ENCODE peak calls at places on chromosomes 1 and 21, in seven cellular contexts. One of them, this sample, is unnamed.

GRCh38 chr1:117130526-117130925 is 9.0 kb upstream of the TRIM45 start:
- DNase-seq in caudate nucleus: no peak
- DNase-seq in fibroblast of mammary gland: no peak
- DNase-seq in CD8-positive, alpha-beta T cell: no peak
- DNase-seq in NCI-H1092: no peak
- DNase-seq in left cardiac atrium: no peak
- DNase-seq in NAMALWA: no peak
- DNase-seq in this sample: no peak

GRCh38 chr21:40631201-40631600 is 215.8 kb downstream of the DSCAM start:
- DNase-seq in caudate nucleus: no peak
- DNase-seq in CD8-positive, alpha-beta T cell: no peak
- DNase-seq in NCI-H1092: no peak
- DNase-seq in left cardiac atrium: no peak
- DNase-seq in fibroblast of mammary gland: no peak
- DNase-seq in NAMALWA: no peak
- DNase-seq in this sample: no peak

GRCh38 chr21:20463362-20463761 is 534.8 kb upstream of the NCAM2 start:
- DNase-seq in fibroblast of mammary gland: no peak
- DNase-seq in left cardiac atrium: no peak
- DNase-seq in NCI-H1092: no peak
- DNase-seq in NAMALWA: no peak
- DNase-seq in caudate nucleus: no peak
- DNase-seq in CD8-positive, alpha-beta T cell: no peak
- DNase-seq in this sample: no peak

GRCh38 chr1:30405631-30406212 is 317.7 kb downstream of the MATN1 start:
- DNase-seq in NAMALWA: no peak
- DNase-seq in caudate nucleus: no peak
- DNase-seq in NCI-H1092: no peak
- DNase-seq in fibroblast of mammary gland: no peak
- DNase-seq in CD8-positive, alpha-beta T cell: no peak
- DNase-seq in left cardiac atrium: no peak
- DNase-seq in this sample: peak

GRCh38 chr1:21607549-21608529 is 61.3 kb downstream of the RAP1GAP start:
- DNase-seq in NCI-H1092: no peak
- DNase-seq in fibroblast of mammary gland: peak
- DNase-seq in NAMALWA: peak
- DNase-seq in CD8-positive, alpha-beta T cell: no peak
- DNase-seq in left cardiac atrium: peak
- DNase-seq in caudate nucleus: peak
- DNase-seq in this sample: peak

GRCh38 chr1:2046225-2046917 is 3.8 kb upstream of the PRKCZ start:
- DNase-seq in NCI-H1092: no peak
- DNase-seq in caudate nucleus: no peak
- DNase-seq in fibroblast of mammary gland: peak
- DNase-seq in CD8-positive, alpha-beta T cell: no peak
- DNase-seq in NAMALWA: peak
- DNase-seq in left cardiac atrium: peak
- DNase-seq in this sample: peak

GRCh38 chr1:47338249-47339077 is 4.9 kb downstream of the CMPK1 start:
- DNase-seq in left cardiac atrium: no peak
- DNase-seq in caudate nucleus: no peak
- DNase-seq in NAMALWA: no peak
- DNase-seq in NCI-H1092: no peak
- DNase-seq in CD8-positive, alpha-beta T cell: no peak
- DNase-seq in fibroblast of mammary gland: no peak
- DNase-seq in this sample: no peak

GRCh38 chr1:43688594-43689000 is 18.7 kb upstream of the ST3GAL3 start:
- DNase-seq in fibroblast of mammary gland: peak
- DNase-seq in caudate nucleus: no peak
- DNase-seq in NCI-H1092: no peak
- DNase-seq in left cardiac atrium: no peak
- DNase-seq in CD8-positive, alpha-beta T cell: no peak
- DNase-seq in NAMALWA: no peak
- DNase-seq in this sample: no peak

GRCh38 chr1:11913291-11913690 is 12.9 kb downstream of the KIAA2013 start:
- DNase-seq in fibroblast of mammary gland: no peak
- DNase-seq in NCI-H1092: no peak
- DNase-seq in CD8-positive, alpha-beta T cell: no peak
- DNase-seq in caudate nucleus: no peak
- DNase-seq in NAMALWA: no peak
- DNase-seq in left cardiac atrium: no peak
- DNase-seq in this sample: no peak

GRCh38 chr1:61221642-61222041 is 139.3 kb downstream of the NFIA start:
- DNase-seq in CD8-positive, alpha-beta T cell: no peak
- DNase-seq in caudate nucleus: no peak
- DNase-seq in left cardiac atrium: no peak
- DNase-seq in fibroblast of mammary gland: peak
- DNase-seq in NAMALWA: no peak
- DNase-seq in NCI-H1092: no peak
- DNase-seq in this sample: no peak

GRCh38 chr1:238465449-238465848 is 574.7 kb upstream of the ZP4 start:
- DNase-seq in NCI-H1092: no peak
- DNase-seq in left cardiac atrium: no peak
- DNase-seq in CD8-positive, alpha-beta T cell: no peak
- DNase-seq in caudate nucleus: no peak
- DNase-seq in NAMALWA: no peak
- DNase-seq in fibroblast of mammary gland: peak
- DNase-seq in this sample: no peak

GRCh38 chr1:158998781-158999161 is 10.9 kb upstream of the IFI16 start:
- DNase-seq in fibroblast of mammary gland: peak
- DNase-seq in NAMALWA: peak
- DNase-seq in caudate nucleus: peak
- DNase-seq in left cardiac atrium: peak
- DNase-seq in CD8-positive, alpha-beta T cell: peak
- DNase-seq in NCI-H1092: peak
- DNase-seq in this sample: no peak

GRCh38 chr1:19437911-19438310 is 47.4 kb downstream of the CAPZB start:
- DNase-seq in fibroblast of mammary gland: peak
- DNase-seq in NAMALWA: no peak
- DNase-seq in CD8-positive, alpha-beta T cell: no peak
- DNase-seq in left cardiac atrium: peak
- DNase-seq in caudate nucleus: no peak
- DNase-seq in NCI-H1092: no peak
- DNase-seq in this sample: no peak

GRCh38 chr1:183012301-183012994 is 10.8 kb upstream of the LAMC1 start:
- DNase-seq in left cardiac atrium: no peak
- DNase-seq in fibroblast of mammary gland: no peak
- DNase-seq in NCI-H1092: no peak
- DNase-seq in NAMALWA: no peak
- DNase-seq in CD8-positive, alpha-beta T cell: no peak
- DNase-seq in caudate nucleus: no peak
- DNase-seq in this sample: no peak

GRCh38 chr1:202228484-202229122 is 35.0 kb downstream of the LGR6 start:
- DNase-seq in CD8-positive, alpha-beta T cell: no peak
- DNase-seq in caudate nucleus: no peak
- DNase-seq in NCI-H1092: no peak
- DNase-seq in NAMALWA: no peak
- DNase-seq in left cardiac atrium: no peak
- DNase-seq in fibroblast of mammary gland: no peak
- DNase-seq in this sample: no peak

GRCh38 chr1:63641615-63642014 is 48.4 kb downstream of the PGM1 start:
- DNase-seq in CD8-positive, alpha-beta T cell: no peak
- DNase-seq in fibroblast of mammary gland: no peak
- DNase-seq in NAMALWA: no peak
- DNase-seq in caudate nucleus: no peak
- DNase-seq in NCI-H1092: no peak
- DNase-seq in left cardiac atrium: no peak
- DNase-seq in this sample: no peak

GRCh38 chr21:25934771-25935224 is 200.0 kb downstream of the GABPA start:
- DNase-seq in caudate nucleus: no peak
- DNase-seq in left cardiac atrium: peak
- DNase-seq in NAMALWA: no peak
- DNase-seq in CD8-positive, alpha-beta T cell: no peak
- DNase-seq in NCI-H1092: no peak
- DNase-seq in fibroblast of mammary gland: peak
- DNase-seq in this sample: peak

GRCh38 chr1:55768345-55768952 is 553.3 kb upstream of the USP24 start:
- DNase-seq in NAMALWA: no peak
- DNase-seq in CD8-positive, alpha-beta T cell: no peak
- DNase-seq in left cardiac atrium: no peak
- DNase-seq in caudate nucleus: no peak
- DNase-seq in NCI-H1092: no peak
- DNase-seq in fibroblast of mammary gland: no peak
- DNase-seq in this sample: no peak

GRCh38 chr1:3460653-3461237 is 6.3 kb downstream of the ARHGEF16 start:
- DNase-seq in NCI-H1092: no peak
- DNase-seq in NAMALWA: no peak
- DNase-seq in left cardiac atrium: no peak
- DNase-seq in fibroblast of mammary gland: no peak
- DNase-seq in CD8-positive, alpha-beta T cell: no peak
- DNase-seq in caudate nucleus: no peak
- DNase-seq in this sample: no peak

GRCh38 chr1:41795205-41795762 is 123.4 kb downstream of the HIVEP3 start:
- DNase-seq in left cardiac atrium: no peak
- DNase-seq in caudate nucleus: peak
- DNase-seq in NCI-H1092: no peak
- DNase-seq in fibroblast of mammary gland: peak
- DNase-seq in NAMALWA: no peak
- DNase-seq in CD8-positive, alpha-beta T cell: no peak
- DNase-seq in this sample: no peak

GRCh38 chr21:16587141-16587570 is 857.4 kb downstream of the USP25 start:
- DNase-seq in fibroblast of mammary gland: peak
- DNase-seq in NCI-H1092: peak
- DNase-seq in NAMALWA: no peak
- DNase-seq in CD8-positive, alpha-beta T cell: no peak
- DNase-seq in caudate nucleus: peak
- DNase-seq in left cardiac atrium: peak
- DNase-seq in this sample: peak

GRCh38 chr1:22416555-22417454 is 34.8 kb upstream of the ZBTB40 start:
- DNase-seq in fibroblast of mammary gland: peak
- DNase-seq in CD8-positive, alpha-beta T cell: peak
- DNase-seq in left cardiac atrium: peak
- DNase-seq in NAMALWA: peak
- DNase-seq in NCI-H1092: peak
- DNase-seq in caudate nucleus: peak
- DNase-seq in this sample: peak

GRCh38 chr1:66654643-66655042 is 97.6 kb upstream of the DYNLT5 start:
- DNase-seq in CD8-positive, alpha-beta T cell: no peak
- DNase-seq in caudate nucleus: no peak
- DNase-seq in NCI-H1092: no peak
- DNase-seq in left cardiac atrium: no peak
- DNase-seq in fibroblast of mammary gland: no peak
- DNase-seq in NAMALWA: no peak
- DNase-seq in this sample: no peak